ENCODE peak calls at places on chromosomes 7 and 10, in four cellular contexts. One of them, this sample, is unnamed. For H3K4me1, the result is how much of the 10 kb centered on the place peaks cover.

GRCh38 chr10:26540601-26541000 is 102.5 kb downstream of the APBB1IP start:
- DNase-seq in Peyer's patch: no peak
- DNase-seq in CD8-positive, alpha-beta T cell: no peak
- DNase-seq in OCI-LY7: peak
- DNase-seq in this sample: no peak

GRCh38 chr7:24573554-24574338 is 494 bp downstream of the PALS2 start:
- DNase-seq in Peyer's patch: peak
- DNase-seq in OCI-LY7: peak
- DNase-seq in CD8-positive, alpha-beta T cell: peak
- DNase-seq in this sample: peak

GRCh38 chr10:95628786-95629185 is 27.7 kb downstream of the ALDH18A1 start:
- DNase-seq in Peyer's patch: peak
- DNase-seq in OCI-LY7: no peak
- DNase-seq in CD8-positive, alpha-beta T cell: no peak
- DNase-seq in this sample: peak

GRCh38 chr10:69802424-69803161 is 887 bp downstream of the COL13A1 start:
- DNase-seq in CD8-positive, alpha-beta T cell: no peak
- DNase-seq in Peyer's patch: no peak
- DNase-seq in OCI-LY7: no peak
- DNase-seq in this sample: peak

GRCh38 chr7:106178593-106179134 is 66.6 kb upstream of the SYPL1 start:
- DNase-seq in OCI-LY7: peak
- DNase-seq in CD8-positive, alpha-beta T cell: no peak
- DNase-seq in Peyer's patch: no peak
- DNase-seq in this sample: no peak

GRCh38 chr7:130187360-130187759 is 17.8 kb downstream of the TMEM209 start:
- DNase-seq in CD8-positive, alpha-beta T cell: no peak
- DNase-seq in OCI-LY7: no peak
- DNase-seq in Peyer's patch: no peak
- DNase-seq in this sample: no peak

GRCh38 chr7:106284516-106285050 is at the start of gene NAMPT:
- DNase-seq in CD8-positive, alpha-beta T cell: no peak
- DNase-seq in Peyer's patch: peak
- DNase-seq in OCI-LY7: peak
- DNase-seq in this sample: peak

GRCh38 chr7:100655908-100656674 is at the start of gene ACTL6B:
- DNase-seq in CD8-positive, alpha-beta T cell: no peak
- DNase-seq in OCI-LY7: no peak
- DNase-seq in Peyer's patch: peak
- DNase-seq in this sample: peak

GRCh38 chr7:7808156-7808555 is 89.7 kb upstream of the RPA3 start:
- DNase-seq in CD8-positive, alpha-beta T cell: no peak
- DNase-seq in Peyer's patch: no peak
- DNase-seq in OCI-LY7: no peak
- DNase-seq in this sample: no peak

GRCh38 chr7:90492250-90492649 is 22.8 kb downstream of the PTTG1IP2 start:
- DNase-seq in OCI-LY7: no peak
- DNase-seq in CD8-positive, alpha-beta T cell: no peak
- DNase-seq in Peyer's patch: no peak
- DNase-seq in this sample: no peak

GRCh38 chr7:1992554-1992953 is 240.2 kb downstream of the MAD1L1 start:
- DNase-seq in OCI-LY7: no peak
- DNase-seq in Peyer's patch: no peak
- DNase-seq in CD8-positive, alpha-beta T cell: no peak
- DNase-seq in this sample: peak

GRCh38 chr10:86316990-86317389 is 49.6 kb downstream of the GRID1 start:
- DNase-seq in Peyer's patch: no peak
- DNase-seq in CD8-positive, alpha-beta T cell: no peak
- DNase-seq in OCI-LY7: no peak
- DNase-seq in this sample: no peak

GRCh38 chr10:22103701-22104100 is 100.2 kb upstream of the DNAJC1 start:
- DNase-seq in CD8-positive, alpha-beta T cell: no peak
- DNase-seq in OCI-LY7: peak
- DNase-seq in Peyer's patch: no peak
- DNase-seq in this sample: no peak

GRCh38 chr7:94838717-94839116 is 68.7 kb upstream of the PPP1R9A start:
- DNase-seq in Peyer's patch: no peak
- DNase-seq in OCI-LY7: no peak
- DNase-seq in CD8-positive, alpha-beta T cell: no peak
- DNase-seq in this sample: no peak

GRCh38 chr10:124180947-124181549 is 87.7 kb upstream of the CHST15 start:
- DNase-seq in CD8-positive, alpha-beta T cell: no peak
- DNase-seq in Peyer's patch: no peak
- DNase-seq in OCI-LY7: no peak
- DNase-seq in this sample: no peak

GRCh38 chr10:114174462-114175190 is 623 bp upstream of the CCDC186 start:
- DNase-seq in OCI-LY7: no peak
- DNase-seq in CD8-positive, alpha-beta T cell: no peak
- DNase-seq in Peyer's patch: no peak
- DNase-seq in this sample: no peak

GRCh38 chr10:63438506-63439498 is 27.0 kb downstream of the JMJD1C start:
- DNase-seq in Peyer's patch: no peak
- DNase-seq in OCI-LY7: no peak
- DNase-seq in CD8-positive, alpha-beta T cell: no peak
- DNase-seq in this sample: no peak
- H3K4me1 ChIP-seq in Peyer's patch: under half
- H3K4me1 ChIP-seq in OCI-LY7: under half
- H3K4me1 ChIP-seq in CD8-positive, alpha-beta T cell: under half
- H3K4me1 ChIP-seq in this sample: under half

DNA sequence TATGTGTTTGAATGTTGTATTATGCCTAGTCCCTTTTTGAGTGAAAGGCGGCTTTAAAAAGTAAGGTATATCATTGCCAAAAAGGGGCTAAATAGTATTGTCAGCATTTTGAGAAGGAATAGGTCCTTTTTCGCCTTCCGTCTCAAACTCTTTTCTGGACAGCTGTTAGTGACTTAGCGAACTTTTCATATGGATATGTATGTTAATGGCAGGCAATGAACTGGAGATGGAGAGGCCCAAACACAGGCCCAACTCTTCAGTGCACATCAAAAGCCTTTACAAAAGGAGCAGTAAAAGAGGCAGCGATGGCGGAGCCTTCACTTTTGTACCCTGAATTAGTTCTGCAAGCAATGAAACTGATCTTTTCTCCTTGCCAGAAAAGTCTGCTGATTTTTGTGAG is 243.6 kb upstream of the SP8 start:
- DNase-seq in Peyer's patch: no peak
- DNase-seq in CD8-positive, alpha-beta T cell: no peak
- DNase-seq in OCI-LY7: no peak
- DNase-seq in this sample: no peak
- H3K4me3 ChIP-seq in Peyer's patch: no peak
- H3K4me3 ChIP-seq in CD8-positive, alpha-beta T cell: no peak
- H3K4me3 ChIP-seq in OCI-LY7: no peak
- H3K4me3 ChIP-seq in this sample: no peak

GRCh38 chr10:77496941-77497420 is 140.6 kb downstream of the KCNMA1 start:
- DNase-seq in Peyer's patch: no peak
- DNase-seq in CD8-positive, alpha-beta T cell: no peak
- DNase-seq in OCI-LY7: no peak
- DNase-seq in this sample: no peak

GRCh38 chr10:77497748-77498147 is 139.9 kb downstream of the KCNMA1 start:
- DNase-seq in Peyer's patch: no peak
- DNase-seq in OCI-LY7: no peak
- DNase-seq in CD8-positive, alpha-beta T cell: no peak
- DNase-seq in this sample: no peak

GRCh38 chr10:77493851-77494788 is 143.5 kb downstream of the KCNMA1 start:
- DNase-seq in OCI-LY7: no peak
- DNase-seq in Peyer's patch: no peak
- DNase-seq in CD8-positive, alpha-beta T cell: no peak
- DNase-seq in this sample: peak

GRCh38 chr10:77493239-77493806 is 144.3 kb downstream of the KCNMA1 start:
- DNase-seq in Peyer's patch: no peak
- DNase-seq in CD8-positive, alpha-beta T cell: no peak
- DNase-seq in OCI-LY7: no peak
- DNase-seq in this sample: no peak

DNA sequence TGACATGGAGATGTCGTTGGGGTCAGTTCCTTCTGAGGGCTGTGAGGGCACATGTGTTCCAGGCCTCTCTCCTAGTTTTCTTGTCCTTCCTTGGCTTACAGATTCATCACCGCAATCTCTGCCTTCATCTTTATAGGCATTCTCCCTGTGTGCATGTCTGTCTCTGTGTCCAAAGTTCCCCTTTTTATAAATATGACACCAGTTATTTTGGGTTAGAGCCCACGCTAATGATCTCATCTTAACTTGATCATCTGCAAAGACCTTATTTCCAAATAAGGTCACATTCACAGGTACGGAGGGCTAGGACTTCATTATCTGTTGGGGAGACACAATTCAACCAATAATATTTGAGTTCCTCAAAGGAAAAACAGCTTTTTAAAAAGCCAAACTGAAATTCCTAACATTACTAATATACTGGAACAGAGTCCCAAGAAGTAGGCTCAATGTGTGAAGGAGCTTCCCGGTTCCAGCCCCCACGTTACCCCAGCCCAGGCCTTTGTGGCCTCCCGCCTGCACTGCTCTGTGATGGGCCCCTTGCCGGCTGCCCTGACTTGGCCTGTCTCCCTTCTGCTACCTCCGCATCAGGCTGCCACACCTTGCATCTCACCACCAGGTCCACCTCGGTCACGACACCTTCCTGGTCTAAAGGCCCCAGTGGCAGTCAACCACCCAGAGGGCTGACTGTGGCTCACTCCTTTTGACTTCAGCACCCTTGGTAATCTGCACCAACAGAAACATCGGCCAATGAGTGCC is 142.6 kb downstream of the KCNMA1 start:
- DNase-seq in Peyer's patch: no peak
- DNase-seq in CD8-positive, alpha-beta T cell: no peak
- DNase-seq in OCI-LY7: no peak
- DNase-seq in this sample: no peak
- H3K4me1 ChIP-seq in Peyer's patch: under half
- H3K4me1 ChIP-seq in CD8-positive, alpha-beta T cell: under half
- H3K4me1 ChIP-seq in OCI-LY7: under half
- H3K4me1 ChIP-seq in this sample: under half

GRCh38 chr10:3741688-3742461 is 43.1 kb downstream of the KLF6 start:
- DNase-seq in CD8-positive, alpha-beta T cell: no peak
- DNase-seq in OCI-LY7: no peak
- DNase-seq in Peyer's patch: no peak
- DNase-seq in this sample: no peak
- H3K4me3 ChIP-seq in CD8-positive, alpha-beta T cell: no peak
- H3K4me3 ChIP-seq in OCI-LY7: no peak
- H3K4me3 ChIP-seq in Peyer's patch: no peak
- H3K4me3 ChIP-seq in this sample: no peak

This sample was measured in mucosa of descending colon.